ENCODE peak calls at places on chromosomes 16 and 17, in five cellular contexts. E is RCC 7860; L is neuronal stem cell; O is stimulated activated CD8-positive, alpha-beta memory T cell treated with anti-CD3 and anti-CD28 coated beads, Interleukin-12 subunit alpha, Interleukin-12 subunit beta, amount 100 ng/mL, for 4 hours; B is tibial artery. K is an unnamed sample.

GRCh38 chr17:64020068-64020766 is at the start of gene ICAM2:
- DNase-seq in E (no peak), L (no peak), O (peak), B (peak), K (no peak)

GRCh38 chr17:30091771-30092170 is 24.8 kb upstream of the NSRP1 start:
- DNase-seq in E (peak), L (no peak), O (no peak), B (no peak), K (peak)

GRCh38 chr16:86980644-86981043 is 336.5 kb downstream of the C16orf95 start:
- DNase-seq in E (no peak), L (no peak), O (no peak), B (no peak), K (no peak)

GRCh38 chr17:76434870-76435269 is 18.1 kb downstream of the UBE2O start:
- DNase-seq in E (no peak), L (no peak), O (no peak), B (no peak), K (no peak)

GRCh38 chr16:74563828-74564263 is 43.1 kb downstream of the GLG1 start:
- DNase-seq in E (peak), L (no peak), O (peak), B (peak), K (peak)

GRCh38 chr17:74024871-74025531 is 178.5 kb upstream of the RPL38 start:
- DNase-seq in E (no peak), L (peak), O (no peak), B (no peak), K (no peak)

GRCh38 chr17:34367486-34368270 is 4.6 kb upstream of the CCL1 start:
- DNase-seq in E (no peak), L (no peak), O (no peak), B (no peak), K (no peak)

GRCh38 chr16:66099261-66099660 is 267.2 kb upstream of the CDH5 start:
- DNase-seq in E (no peak), L (no peak), O (no peak), B (no peak), K (no peak)